ENCODE peak calls at places on chromosomes 11 and 22, in six cellular contexts. J is stromal cell of bone marrow, L is T-helper 17 cell, R is AG09309, H is tibial nerve, T is HEK293T. X is an unnamed sample.

GRCh38 chr11:125623064-125623463 is 1.9 kb upstream of the CHEK1 start:
- DNase-seq in H (no peak), T (no peak), R (no peak), J (no peak), L (no peak), X (no peak)

GRCh38 chr11:10715571-10715970 is 22.0 kb upstream of the IRAG1 start:
- DNase-seq in R (no peak), H (no peak), L (no peak), T (no peak), J (no peak), X (no peak)

GRCh38 chr11:24064309-24064903 is 432.4 kb upstream of the LUZP2 start:
- DNase-seq in L (no peak), J (no peak), R (no peak), T (no peak), H (no peak), X (no peak)

GRCh38 chr11:118058311-118059230 is 18.3 kb upstream of the TMPRSS4 start:
- DNase-seq in J (no peak), R (no peak), L (no peak), T (no peak), H (no peak), X (no peak)

GRCh38 chr11:70364745-70365535 is 33.4 kb upstream of the CTTN start:
- DNase-seq in H (no peak), T (no peak), L (no peak), R (no peak), J (no peak), X (peak; percentile 60)

GRCh38 chr11:33736148-33736809 is at the start of gene CD59:
- DNase-seq in J (peak; percentile 83), T (peak; percentile 95), H (peak; percentile 92), R (peak; percentile 54), L (peak; percentile 92), X (peak; percentile 93)

GRCh38 chr11:9590717-9591116 is 17.2 kb downstream of the WEE1 start:
- DNase-seq in L (no peak), T (no peak), H (no peak), R (no peak), J (no peak), X (no peak)

GRCh38 chr11:61041755-61042518 is 60.4 kb upstream of the CD5 start:
- DNase-seq in L (peak; percentile 61), T (no peak), R (no peak), J (no peak), H (no peak), X (peak; percentile 77)

GRCh38 chr11:48307760-48308386 is 1.9 kb downstream of the OR4S1 start:
- DNase-seq in R (peak; percentile 8), T (peak; percentile 48), L (peak; percentile 19), H (peak; percentile 64), J (peak; percentile 27), X (peak; percentile 37)

GRCh38 chr11:7490535-7490934 is 5.2 kb downstream of the OLFML1 start:
- DNase-seq in J (no peak), R (peak; percentile 27), L (no peak), H (no peak), T (no peak), X (no peak)

GRCh38 chr11:133082851-133083488 is 449.3 kb downstream of the OPCML start:
- DNase-seq in L (peak; percentile 37), R (no peak), H (peak; percentile 15), T (peak; percentile 88), J (no peak), X (no peak)

GRCh38 chr11:126090452-126090851 is 27.8 kb upstream of the CDON start:
- DNase-seq in J (no peak), L (no peak), H (no peak), T (no peak), R (no peak), X (no peak)

GRCh38 chr22:23533328-23533762 is 46.7 kb downstream of the IGLL1 start:
- DNase-seq in L (no peak), R (no peak), T (peak; percentile 78), J (no peak), H (no peak), X (no peak)

GRCh38 chr11:88414981-88415391 is 77.5 kb upstream of the CTSC start:
- DNase-seq in H (no peak), T (no peak), J (no peak), R (no peak), L (no peak), X (no peak)

GRCh38 chr11:134439181-134439580 is 27.1 kb upstream of the B3GAT1 start:
- DNase-seq in J (no peak), H (no peak), T (no peak), L (no peak), R (no peak), X (no peak)

GRCh38 chr22:40898850-40899357 is 37.0 kb upstream of the DNAJB7 start:
- DNase-seq in R (peak; percentile 33), T (peak; percentile 53), J (peak; percentile 42), L (no peak), H (no peak), X (no peak)

GRCh38 chr11:91926967-91927366 is 297.7 kb upstream of the FAT3 start:
- DNase-seq in R (no peak), J (peak; percentile 48), L (no peak), T (no peak), H (peak; percentile 26), X (no peak)

GRCh38 chr22:43018615-43019014 is 3.7 kb upstream of the PACSIN2 start:
- DNase-seq in T (no peak), R (no peak), H (no peak), J (no peak), L (no peak), X (no peak)

GRCh38 chr11:17387280-17387679 is 1.2 kb downstream of the KCNJ11 start:
- DNase-seq in R (no peak), L (no peak), T (no peak), H (no peak), J (no peak), X (no peak)

GRCh38 chr22:24758164-24758799 is 16.2 kb downstream of the PIWIL3 start:
- DNase-seq in T (peak; percentile 54), J (peak; percentile 35), H (peak; percentile 76), R (no peak), L (peak; percentile 20), X (peak; percentile 47)

GRCh38 chr11:74693531-74693930 is 37.7 kb downstream of the CHRDL2 start:
- DNase-seq in H (no peak), L (no peak), J (no peak), R (no peak), T (no peak), X (no peak)

GRCh38 chr11:122727101-122727929 is 71.8 kb downstream of the UBASH3B start:
- DNase-seq in T (no peak), L (no peak), H (no peak), R (no peak), J (no peak), X (peak; percentile 31)

GRCh38 chr22:36790648-36791047 is 14.7 kb upstream of the IFT27 start:
- DNase-seq in L (no peak), T (no peak), J (no peak), H (no peak), R (no peak), X (no peak)

GRCh38 chr11:89477175-89477574 is 14.0 kb downstream of the NOX4 start:
- DNase-seq in J (no peak), L (no peak), R (no peak), T (no peak), H (no peak), X (no peak)

GRCh38 chr11:44979536-44980399 is 29.1 kb upstream of the TP53I11 start:
- DNase-seq in J (no peak), H (no peak), L (no peak), R (no peak), T (no peak), X (no peak)

GRCh38 chr22:49483281-49483905 is 344.3 kb downstream of the BRD1 start:
- DNase-seq in T (no peak), R (no peak), H (no peak), J (no peak), L (no peak), X (no peak)

GRCh38 chr11:55669376-55669775 is 7.4 kb downstream of the OR4C6 start:
- DNase-seq in H (no peak), T (no peak), J (no peak), L (no peak), R (no peak), X (no peak)